ENCODE peak calls at places on chromosomes 4 and X, in nine cellular contexts. P, Q, Y, F, G, W, O, T and Z are unnamed samples.

GRCh38 chr4:13544556-13545393 is 467 bp upstream of the NKX3-2 start:
- DNase-seq in P (no peak), Q (peak; percentile 11), Y (peak; percentile 71), F (peak; percentile 79), G (peak; percentile 91), W (peak; percentile 71), O (peak; percentile 63), T (no peak), Z (peak; percentile 81)

GRCh38 chr4:88054909-88055308 is 47.5 kb downstream of the PKD2 start:
- DNase-seq in P (no peak), Q (no peak), Y (peak; percentile 62), F (peak; percentile 47), G (peak; percentile 10), W (no peak), O (peak; percentile 74), T (no peak), Z (peak; percentile 50)

GRCh38 chr4:168384437-168385141 is 66.0 kb upstream of the DDX60 start:
- DNase-seq in P (no peak), Q (no peak), Y (no peak), F (no peak), G (no peak), W (no peak), O (peak; percentile 17), T (no peak), Z (peak; percentile 13)

GRCh38 chr4:141719585-141719984 is 83.2 kb downstream of the IL15 start:
- DNase-seq in P (no peak), Q (no peak), Y (no peak), F (no peak), G (no peak), W (no peak), O (no peak), T (no peak), Z (no peak)

GRCh38 chrX:19686876-19687275 is 171.6 kb upstream of the MAP3K15 start:
- DNase-seq in P (no peak), Q (no peak), Y (no peak), F (no peak), G (no peak), W (no peak), O (no peak), T (no peak), Z (no peak)

GRCh38 chr4:140156529-140157171 is 2.7 kb upstream of the MAML3 start:
- DNase-seq in P (peak; percentile 28), Q (no peak), Y (no peak), F (no peak), G (no peak), W (no peak), O (no peak), T (no peak), Z (no peak)

GRCh38 chr4:183107891-183108459 is 8.9 kb downstream of the WWC2 start:
- DNase-seq in P (no peak), Q (no peak), Y (no peak), F (no peak), G (no peak), W (no peak), O (no peak), T (no peak), Z (no peak)

GRCh38 chr4:38687571-38688011 is 23.6 kb downstream of the KLF3 start:
- DNase-seq in P (no peak), Q (no peak), Y (no peak), F (no peak), G (no peak), W (no peak), O (peak; percentile 33), T (no peak), Z (no peak)

GRCh38 chr4:168337550-168337940 is 19.0 kb upstream of the DDX60 start:
- DNase-seq in P (no peak), Q (no peak), Y (no peak), F (no peak), G (no peak), W (no peak), O (peak; percentile 33), T (no peak), Z (no peak)

GRCh38 chr4:83074086-83074704 is 39.2 kb downstream of the COPS4 start:
- DNase-seq in P (peak; percentile 91), Q (no peak), Y (peak; percentile 88), F (peak; percentile 67), G (peak; percentile 33), W (no peak), O (peak; percentile 79), T (peak; percentile 67), Z (peak; percentile 84)

GRCh38 chrX:37995428-37995827 is 10.9 kb upstream of the SYTL5 start:
- DNase-seq in P (no peak), Q (no peak), Y (no peak), F (no peak), G (no peak), W (no peak), O (no peak), T (no peak), Z (no peak)

GRCh38 chr4:112125416-112125815 is 19.8 kb upstream of the FAM241A start:
- DNase-seq in P (no peak), Q (no peak), Y (no peak), F (no peak), G (no peak), W (no peak), O (no peak), T (no peak), Z (no peak)

GRCh38 chr4:162727232-162727631 is 439.5 kb downstream of the NAF1 start:
- DNase-seq in P (no peak), Q (no peak), Y (no peak), F (no peak), G (no peak), W (no peak), O (no peak), T (no peak), Z (no peak)

GRCh38 chr4:80335554-80336358 is at the start of gene CFAP299:
- DNase-seq in P (peak; percentile 57), Q (peak; percentile 45), Y (peak; percentile 86), F (peak; percentile 88), G (peak; percentile 69), W (peak; percentile 81), O (peak; percentile 93), T (peak; percentile 29), Z (peak; percentile 91)

GRCh38 chr4:81165853-81166430 is 49.1 kb downstream of the PRKG2 start:
- DNase-seq in P (no peak), Q (no peak), Y (peak; percentile 22), F (no peak), G (no peak), W (peak; percentile 45), O (no peak), T (no peak), Z (no peak)

GRCh38 chr4:127809173-127809800 is 27.2 kb downstream of the HSPA4L start:
- DNase-seq in P (no peak), Q (no peak), Y (peak; percentile 47), F (no peak), G (no peak), W (no peak), O (no peak), T (no peak), Z (peak; percentile 10)

GRCh38 chr4:144583658-144584057 is 62.3 kb upstream of the HHIP start:
- DNase-seq in P (no peak), Q (no peak), Y (peak; percentile 66), F (peak; percentile 42), G (no peak), W (no peak), O (peak; percentile 58), T (no peak), Z (peak; percentile 66)

GRCh38 chr4:167100120-167100519 is 134.2 kb downstream of the SPOCK3 start:
- DNase-seq in P (no peak), Q (no peak), Y (peak; percentile 24), F (no peak), G (peak; percentile 13), W (no peak), O (peak; percentile 3), T (no peak), Z (no peak)

GRCh38 chrX:107734646-107735045 is 40.9 kb downstream of the TSC22D3 start:
- DNase-seq in P (no peak), Q (no peak), Y (no peak), F (no peak), G (no peak), W (no peak), O (no peak), T (no peak), Z (no peak)

GRCh38 chr4:3729188-3729884 is 36.8 kb upstream of the ADRA2C start:
- DNase-seq in P (no peak), Q (no peak), Y (no peak), F (no peak), G (peak; percentile 35), W (no peak), O (no peak), T (no peak), Z (peak; percentile 8)

GRCh38 chr4:103626296-103626695 is 93.5 kb downstream of the TACR3 start:
- DNase-seq in P (no peak), Q (no peak), Y (no peak), F (no peak), G (no peak), W (no peak), O (no peak), T (no peak), Z (no peak)

GRCh38 chr4:2402053-2402452 is 16.4 kb downstream of the ZFYVE28 start:
- DNase-seq in P (peak; percentile 19), Q (no peak), Y (no peak), F (no peak), G (peak; percentile 39), W (peak; percentile 80), O (no peak), T (peak; percentile 49), Z (peak; percentile 51)

GRCh38 chrX:40504801-40505605 is 75.8 kb upstream of the ATP6AP2 start:
- DNase-seq in P (no peak), Q (no peak), Y (peak; percentile 46), F (peak; percentile 80), G (peak; percentile 26), W (no peak), O (peak; percentile 84), T (no peak), Z (peak; percentile 86)

GRCh38 chr4:122854444-122854843 is 27.8 kb downstream of the FGF2 start:
- DNase-seq in P (no peak), Q (no peak), Y (peak; percentile 40), F (peak; percentile 57), G (no peak), W (no peak), O (no peak), T (no peak), Z (peak; percentile 26)

GRCh38 chrX:96884027-96884426 is 319 bp downstream of the RPA4 start:
- DNase-seq in P (no peak), Q (no peak), Y (no peak), F (no peak), G (no peak), W (no peak), O (no peak), T (no peak), Z (no peak)

GRCh38 chr4:38177035-38177791 is 217.0 kb downstream of the PTTG2 start:
- DNase-seq in P (peak; percentile 63), Q (no peak), Y (peak; percentile 72), F (no peak), G (no peak), W (no peak), O (peak; percentile 53), T (peak; percentile 49), Z (peak; percentile 56)

GRCh38 chr4:1723131-1723801 is 1.9 kb downstream of the TACC3 start:
- DNase-seq in P (peak; percentile 79), Q (no peak), Y (no peak), F (no peak), G (no peak), W (no peak), O (no peak), T (peak; percentile 83), Z (no peak)

GRCh38 chr4:156606444-156607197 is 365.0 kb downstream of the PDGFC start:
- DNase-seq in P (no peak), Q (no peak), Y (peak; percentile 18), F (no peak), G (no peak), W (no peak), O (peak; percentile 74), T (no peak), Z (peak; percentile 54)

GRCh38 chr4:7817877-7818675 is 121.6 kb downstream of the AFAP1 start:
- DNase-seq in P (no peak), Q (no peak), Y (peak; percentile 58), F (no peak), G (no peak), W (no peak), O (peak; percentile 51), T (no peak), Z (no peak)

GRCh38 chr4:106315476-106315967 is 487 bp downstream of the TBCK start:
- DNase-seq in P (no peak), Q (no peak), Y (peak; percentile 17), F (peak; percentile 68), G (no peak), W (no peak), O (peak; percentile 28), T (peak; percentile 44), Z (peak; percentile 31)

GRCh38 chr4:176261481-176261880 is 7.5 kb downstream of the ASB5 start:
- DNase-seq in P (no peak), Q (no peak), Y (peak; percentile 95), F (no peak), G (no peak), W (no peak), O (no peak), T (no peak), Z (peak; percentile 7)